ENCODE peak calls at places on chromosome 12, in four cellular contexts. H is GM23248, X is endothelial cell of umbilical vein, I is GM23338. V is an unnamed sample. For H3K27me3, the result is how much of the 10 kb centered on the place peaks cover.

GRCh38 chr12:130601327-130601726 is 114.8 kb downstream of the RIMBP2 start:
- DNase-seq in H (no peak), X (no peak), I (no peak), V (no peak)

GRCh38 chr12:19867970-19868369 is 428.7 kb downstream of the AEBP2 start:
- DNase-seq in H (no peak), X (no peak), I (no peak), V (no peak)

GRCh38 chr12:103530352-103530751 is 34.6 kb upstream of the C12orf42 start:
- DNase-seq in H (no peak), X (no peak), I (peak), V (no peak)

GRCh38 chr12:130227641-130228040 is 65.4 kb downstream of the FZD10 start:
- DNase-seq in H (no peak), X (no peak), I (no peak), V (no peak)

GRCh38 chr12:124754949-124755800 is 108.5 kb downstream of the SCARB1 start:
- DNase-seq in H (peak), X (no peak), I (peak), V (peak)

GRCh38 chr12:75712223-75712622 is 200.8 kb upstream of the KRR1 start:
- DNase-seq in H (no peak), X (no peak), I (no peak), V (no peak)

GRCh38 chr12:116142936-116143882 is 134.3 kb downstream of the MED13L start:
- DNase-seq in H (peak), X (peak), I (no peak), V (no peak)

GRCh38 chr12:89731614-89732013 is 23.0 kb upstream of the ATP2B1 start:
- DNase-seq in H (peak), X (no peak), I (no peak), V (no peak)

GRCh38 chr12:80622271-80622670 is 85.2 kb upstream of the MYF6 start:
- DNase-seq in H (peak), X (no peak), I (peak), V (no peak)

GRCh38 chr12:118055144-118055557 is 5.8 kb downstream of the WSB2 start:
- DNase-seq in H (peak), X (peak), I (peak), V (peak)

GRCh38 chr12:50677858-50678257 is 86.0 kb upstream of the ATF1 start:
- DNase-seq in H (peak), X (no peak), I (no peak), V (no peak)

GRCh38 chr12:116594325-116595038 is 35.3 kb downstream of the MAP1LC3B2 start:
- DNase-seq in H (no peak), X (no peak), I (no peak), V (peak)

GRCh38 chr12:46153267-46153872 is 115.5 kb downstream of the SLC38A1 start:
- DNase-seq in H (peak), X (peak), I (peak), V (no peak)

GRCh38 chr12:46556820-46557524 is 184.4 kb upstream of the SLC38A2 start:
- DNase-seq in H (peak), X (peak), I (no peak), V (no peak)

GRCh38 chr12:49233842-49234526 is 30.9 kb upstream of the TUBA1C start:
- DNase-seq in H (no peak), X (no peak), I (peak), V (no peak)

GRCh38 chr12:131092911-131093901 is 139.5 kb downstream of the ADGRD1 start:
- DNase-seq in H (peak), X (no peak), I (no peak), V (peak)

GRCh38 chr12:34547276-34547675 is 525.0 kb downstream of the ALG10 start:
- DNase-seq in H (no peak), X (no peak), I (no peak), V (no peak)

GRCh38 chr12:5648692-5649338 is 216.9 kb downstream of the NTF3 start:
- DNase-seq in H (peak), X (no peak), I (peak), V (no peak)

GRCh38 chr12:4054643-4055042 is 181.4 kb upstream of the PARP11 start:
- DNase-seq in H (no peak), X (no peak), I (no peak), V (no peak)

GRCh38 chr12:61490732-61491498 is 769.3 kb upstream of the USP15 start:
- DNase-seq in H (peak), X (no peak), I (no peak), V (no peak)

GRCh38 chr12:49033611-49034286 is 15.2 kb upstream of the PRKAG1 start:
- DNase-seq in H (no peak), X (no peak), I (no peak), V (no peak)

GRCh38 chr12:15152864-15153263 is 68.4 kb downstream of the RERG start:
- DNase-seq in H (peak), X (peak), I (no peak), V (no peak)

GRCh38 chr12:6915023-6915788 is 826 bp downstream of the ENO2 start:
- DNase-seq in H (no peak), X (no peak), I (peak), V (peak)
- H3K27me3 ChIP-seq in H (under half), X (under half), I (under half), V (under half)

GRCh38 chr12:107322063-107322462 is 228.7 kb upstream of the CRY1 start:
- DNase-seq in H (no peak), X (no peak), I (no peak), V (peak)

GRCh38 chr12:107318804-107319535 is 225.6 kb upstream of the CRY1 start:
- DNase-seq in H (peak), X (peak), I (peak), V (no peak)

GRCh38 chr12:107320929-107321618 is 227.7 kb upstream of the CRY1 start:
- DNase-seq in H (peak), X (no peak), I (peak), V (peak)

GRCh38 chr12:107319536-107320030 is 226.2 kb upstream of the CRY1 start:
- DNase-seq in H (peak), X (no peak), I (no peak), V (no peak)

GRCh38 chr12:107320031-107320928 is 226.9 kb upstream of the CRY1 start:
- DNase-seq in H (peak), X (peak), I (peak), V (peak)
- TF ChIP-seq EZH2 in H (peak), X (peak), I (peak), V (no peak)

GRCh38 chr12:127688901-127689428 is 578.0 kb upstream of the TMEM132C start:
- DNase-seq in H (no peak), X (no peak), I (no peak), V (no peak)
- H3K27me3 ChIP-seq in H (under half), X (under half), I (under half), V (under half)

GRCh38 chr12:100717733-100718067 is 76.9 kb upstream of the ANO4 start:
- DNase-seq in H (peak), X (no peak), I (peak), V (no peak)
- TF ChIP-seq EZH2 in H (no peak), X (no peak), I (peak), V (no peak)

DNA sequence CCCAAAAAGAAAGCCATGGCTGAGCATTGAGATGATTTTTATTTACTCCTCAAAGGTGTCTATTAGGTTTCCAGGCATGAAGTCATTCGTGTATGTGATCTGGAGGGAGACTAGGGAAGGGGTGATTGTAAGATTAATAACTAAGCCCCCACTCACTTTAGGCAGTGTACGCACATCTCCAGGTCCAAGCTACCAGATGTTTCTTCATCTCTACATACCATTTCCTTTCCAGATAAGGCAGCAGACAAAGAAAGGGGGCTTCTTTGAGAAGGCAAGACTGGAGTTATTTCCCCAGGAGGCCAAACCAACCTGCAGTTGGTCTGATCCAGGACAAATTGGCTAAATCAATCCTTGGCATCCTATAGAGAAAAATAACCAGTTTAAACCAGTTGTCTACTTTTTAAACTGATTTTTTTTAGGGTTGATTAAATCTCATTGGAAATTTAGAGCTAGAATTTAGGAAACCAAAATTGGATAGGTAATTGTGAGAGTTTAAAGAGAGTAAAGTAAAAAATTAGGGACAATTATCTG is 3.9 kb downstream of the HOXC13 start:
- DNase-seq in H (no peak), X (no peak), I (no peak), V (no peak)
- H3K27me3 ChIP-seq in H (half or more), X (half or more), I (half or more), V (under half)

DNA sequence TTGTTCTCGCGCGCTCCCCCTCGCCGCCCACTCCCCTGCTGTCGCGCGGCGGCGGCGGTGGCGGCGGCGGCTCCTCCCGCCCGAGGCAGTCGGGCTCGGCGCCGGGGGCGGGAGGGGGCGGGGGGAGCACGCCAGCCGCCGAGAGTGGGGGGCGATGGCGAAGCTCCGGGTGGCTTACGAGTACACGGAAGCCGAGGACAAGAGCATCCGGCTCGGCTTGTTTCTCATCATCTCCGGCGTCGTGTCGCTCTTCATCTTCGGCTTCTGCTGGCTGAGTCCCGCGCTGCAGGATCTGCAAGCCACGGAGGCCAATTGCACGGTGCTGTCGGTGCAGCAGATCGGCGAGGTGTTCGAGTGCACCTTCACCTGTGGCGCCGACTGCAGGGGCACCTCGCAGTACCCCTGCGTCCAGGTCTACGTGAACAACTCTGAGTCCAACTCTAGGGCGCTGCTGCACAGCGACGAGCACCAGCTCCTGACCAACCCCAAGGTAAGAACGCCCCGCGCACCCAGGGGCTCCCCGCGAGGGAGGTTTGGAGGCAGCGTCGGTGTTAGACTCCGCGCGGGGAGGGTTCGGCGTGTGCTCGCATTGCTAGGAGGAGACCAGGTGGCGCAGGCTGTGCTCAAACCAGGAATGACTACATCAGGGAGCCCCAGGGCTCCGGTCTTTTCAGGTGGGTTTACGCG is 634 bp downstream of the KCNMB4 start:
- DNase-seq in H (peak), X (peak), I (peak), V (peak)
- TF ChIP-seq EZH2 in H (no peak), X (peak), I (no peak), V (no peak)

DNA sequence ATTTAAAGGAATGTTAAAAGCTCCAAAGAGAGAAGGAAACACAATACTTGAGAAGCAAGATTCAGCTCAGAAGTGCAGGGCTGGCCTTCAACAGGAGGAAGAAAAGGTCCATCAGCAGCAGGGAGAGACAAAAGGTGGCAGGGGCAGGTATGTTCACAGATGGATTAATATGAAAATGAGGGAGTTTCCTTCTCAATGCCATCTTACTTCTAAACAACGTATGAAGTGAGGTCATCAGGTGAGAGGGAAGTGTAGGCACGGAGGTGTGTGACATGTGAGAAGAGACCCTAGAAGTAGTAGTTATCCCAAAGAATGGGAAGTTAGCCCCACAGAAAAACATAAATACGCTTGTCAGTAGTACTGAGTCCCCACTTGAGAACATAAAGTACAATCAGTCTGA is 122.5 kb downstream of the CCER1 start:
- DNase-seq in H (no peak), X (no peak), I (no peak), V (no peak)
- H3K27me3 ChIP-seq in H (under half), X (under half), I (under half), V (under half)

V was measured in DND-41.